ENCODE peak calls at places on chromosomes 6 and 20, in ten cellular contexts. P is endothelial cell; O is foreskin fibroblast; J is PC-3; B is keratinocyte; S is omental fat pad; D is left ventricle myocardium inferior; T is AG09319; F is psoas muscle; K is CD8-positive, alpha-beta T cell. Z is an unnamed sample.

GRCh38 chr6:29924731-29925130 is 17.6 kb upstream of the HLA-A start:
- DNase-seq in P (no peak), K (no peak), F (no peak), T (no peak), O (no peak), D (no peak), J (peak; percentile 36), S (no peak), B (peak; percentile 49), Z (no peak)

GRCh38 chr6:130070306-130070705 is 51.9 kb downstream of the L3MBTL3 start:
- DNase-seq in D (no peak), P (no peak), J (no peak), S (no peak), K (no peak), O (no peak), B (no peak), T (no peak), F (no peak), Z (no peak)

GRCh38 chr6:137709424-137710281 is 157.4 kb upstream of the TNFAIP3 start:
- DNase-seq in F (no peak), O (peak; percentile 70), T (no peak), S (no peak), J (peak; percentile 89), B (no peak), D (no peak), K (no peak), P (no peak), Z (no peak)

GRCh38 chr6:44733868-44734267 is 346.4 kb downstream of the CDC5L start:
- DNase-seq in J (no peak), P (no peak), F (no peak), S (no peak), K (no peak), T (no peak), B (no peak), O (no peak), D (peak; percentile 43), Z (no peak)

GRCh38 chr6:21310736-21311135 is 282.8 kb upstream of the SOX4 start:
- DNase-seq in S (no peak), K (no peak), J (no peak), B (no peak), P (no peak), O (no peak), D (no peak), T (no peak), F (no peak), Z (no peak)

GRCh38 chr20:34300809-34301586 is 2.2 kb downstream of the AHCY start:
- DNase-seq in S (no peak), D (peak; percentile 28), P (no peak), T (no peak), O (no peak), K (no peak), F (no peak), B (no peak), J (no peak), Z (no peak)

GRCh38 chr6:56349196-56349595 is 101.8 kb upstream of the COL21A1 start:
- DNase-seq in P (no peak), T (peak; percentile 66), K (no peak), B (no peak), D (no peak), O (no peak), F (no peak), S (no peak), J (peak; percentile 54), Z (no peak)

GRCh38 chr20:11032611-11033010 is 358.8 kb upstream of the JAG1 start:
- DNase-seq in S (no peak), D (no peak), B (no peak), J (no peak), K (no peak), P (no peak), T (no peak), O (no peak), F (no peak), Z (no peak)

GRCh38 chr6:129708496-129709216 is 1.3 kb downstream of the ARHGAP18 start:
- DNase-seq in J (no peak), T (no peak), P (no peak), S (no peak), F (no peak), B (no peak), K (no peak), D (no peak), O (no peak), Z (no peak)

GRCh38 chr6:36563237-36563927 is 16.1 kb upstream of the STK38 start:
- DNase-seq in P (no peak), T (no peak), J (no peak), B (no peak), F (no peak), K (no peak), O (no peak), S (no peak), D (no peak), Z (no peak)

GRCh38 chr20:23244207-23244915 is 106.2 kb upstream of the NXT1 start:
- DNase-seq in B (no peak), P (no peak), T (no peak), K (no peak), O (no peak), D (no peak), F (no peak), S (no peak), J (no peak), Z (no peak)

DNA sequence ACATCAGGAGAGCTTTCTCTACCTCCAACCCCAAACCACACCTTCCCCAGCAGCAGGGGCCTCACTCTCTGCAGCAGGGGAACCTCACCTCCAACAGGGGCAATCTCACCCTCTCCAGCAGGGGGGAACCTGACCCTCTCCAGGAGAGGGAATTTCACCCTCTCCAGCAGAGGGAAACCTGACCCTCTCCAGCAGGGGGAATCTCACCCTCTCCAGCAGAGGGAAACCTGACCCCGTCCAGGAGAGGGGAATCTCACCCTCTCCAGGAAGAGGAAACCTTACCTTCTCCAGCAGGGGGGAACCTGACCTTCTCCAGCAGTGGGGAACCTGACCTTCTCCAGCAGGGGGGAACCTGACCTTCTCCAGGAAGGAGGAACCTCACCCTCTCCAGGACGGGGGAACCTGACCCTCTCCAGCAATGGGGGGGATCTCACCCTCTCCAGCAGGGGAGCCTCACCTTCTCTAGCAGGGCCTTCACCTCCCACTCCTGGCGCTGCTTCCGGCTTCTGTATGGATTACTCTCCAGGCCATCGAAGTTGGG is 3.1 kb downstream of the B3GALT4 start:
- DNase-seq in O (peak; percentile 44), D (no peak), J (peak; percentile 83), B (no peak), F (no peak), P (peak; percentile 71), K (no peak), S (no peak), T (no peak), Z (no peak)
- TF ChIP-seq CTCF in O (peak; percentile 71), D (peak; percentile 29), J (peak; percentile 95), B (peak; percentile 100), F (peak; percentile 19), P (peak; percentile 76), K (no peak), S (no peak), T (peak; percentile 33), Z (no peak)

GRCh38 chr6:100700009-100700408 is 181.1 kb downstream of the ASCC3 start:
- DNase-seq in P (no peak), F (no peak), T (no peak), O (no peak), J (no peak), S (no peak), B (no peak), K (no peak), D (no peak), Z (no peak)

GRCh38 chr6:100706491-100706890 is 174.6 kb downstream of the ASCC3 start:
- DNase-seq in K (no peak), B (no peak), S (no peak), F (no peak), T (no peak), J (no peak), P (no peak), O (no peak), D (no peak), Z (no peak)

GRCh38 chr6:100704941-100705340 is 176.2 kb downstream of the ASCC3 start:
- DNase-seq in O (no peak), S (no peak), J (no peak), F (no peak), P (no peak), T (no peak), K (no peak), D (no peak), B (no peak), Z (no peak)

DNA sequence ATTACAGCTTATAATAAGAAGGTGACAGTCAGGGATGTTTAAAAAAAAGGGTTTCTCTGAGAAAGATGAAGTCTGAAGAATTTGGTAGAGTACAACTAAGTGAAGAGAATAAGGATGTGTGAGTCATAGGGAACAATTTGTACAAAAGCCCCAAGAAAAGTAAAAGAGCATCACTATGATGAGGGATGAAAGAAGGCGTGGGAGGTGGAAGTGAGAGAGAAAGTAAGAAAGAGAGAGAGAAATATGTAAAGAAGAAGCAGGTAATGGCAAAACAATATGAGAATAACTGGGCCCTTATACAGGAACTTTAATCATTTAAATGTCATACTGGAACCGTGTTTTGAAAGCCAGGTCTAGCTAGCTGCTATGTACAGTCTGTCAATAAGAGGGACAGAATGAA is 179.4 kb downstream of the ASCC3 start:
- DNase-seq in P (no peak), O (no peak), S (no peak), T (no peak), K (no peak), B (no peak), D (no peak), J (no peak), F (no peak), Z (no peak)
- TF ChIP-seq CTCF in P (no peak), O (no peak), S (no peak), T (no peak), K (no peak), B (no peak), D (no peak), J (no peak), F (no peak), Z (no peak)

GRCh38 chr20:25669826-25670422 is 26.7 kb downstream of the ZNF337 start:
- DNase-seq in K (no peak), P (peak; percentile 15), T (peak; percentile 47), F (peak; percentile 15), D (no peak), J (peak; percentile 49), O (peak; percentile 75), S (no peak), B (peak; percentile 60), Z (no peak)
- TF ChIP-seq CTCF in K (no peak), P (no peak), T (peak; percentile 10), F (no peak), D (no peak), J (peak; percentile 42), O (peak; percentile 3), S (no peak), B (no peak), Z (no peak)

DNA sequence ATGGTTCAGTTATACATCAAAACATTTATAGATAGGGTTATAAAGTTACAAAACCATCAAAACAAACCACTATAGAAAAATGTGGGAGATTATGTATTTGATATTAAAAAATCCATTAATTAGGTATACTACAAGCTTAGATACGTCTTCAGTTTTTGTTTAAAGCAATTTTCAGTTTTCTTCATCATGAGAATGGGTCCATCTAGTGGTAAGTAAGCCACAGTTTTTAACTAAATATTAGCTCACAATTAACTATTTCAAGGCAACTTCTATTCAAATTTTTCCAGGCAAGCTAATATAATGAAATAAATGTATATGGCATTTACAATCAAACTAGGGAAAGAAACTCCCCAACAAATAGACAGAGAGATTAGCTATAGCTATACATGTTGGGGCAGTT is 44.4 kb downstream of the RNGTT start:
- DNase-seq in S (no peak), K (no peak), D (no peak), B (no peak), F (no peak), T (no peak), O (no peak), P (no peak), J (no peak), Z (no peak)
- TF ChIP-seq CTCF in S (no peak), K (no peak), D (no peak), B (peak; percentile 16), F (no peak), T (peak; percentile 13), O (no peak), P (peak; percentile 46), J (peak; percentile 51), Z (no peak)

Z was measured in activated B cell treated with CpG ODN at 0.5 μM for 24 hours.